ENCODE peak calls at places on chromosomes 13 and 19, in five cellular contexts. L, B, F, P and O are unnamed samples.

GRCh38 chr19:2841858-2842574 is 741 bp downstream of the ZNF555 start:
- DNase-seq in F (peak; percentile 16), B (peak; percentile 44), L (no peak), P (no peak), O (no peak)

GRCh38 chr19:45200614-45201013 is 22.0 kb downstream of the BLOC1S3 start:
- DNase-seq in P (peak; percentile 23), B (peak; percentile 76), F (peak; percentile 31), L (peak; percentile 33), O (peak; percentile 49)

GRCh38 chr19:33688657-33688992 is 66.9 kb downstream of the CHST8 start:
- DNase-seq in B (no peak), P (no peak), L (no peak), F (no peak), O (no peak)

GRCh38 chr13:82356667-82357066 is 1525.6 kb downstream of the SLITRK1 start:
- DNase-seq in L (no peak), P (no peak), F (no peak), B (peak; percentile 4), O (peak; percentile 16)

GRCh38 chr13:108266316-108266936 is 3.1 kb upstream of the TNFSF13B start:
- DNase-seq in L (no peak), P (no peak), B (no peak), F (no peak), O (no peak)

GRCh38 chr19:13007292-13008045 is 12.2 kb downstream of the NFIX start:
- DNase-seq in B (no peak), P (no peak), F (peak; percentile 74), L (peak; percentile 91), O (no peak)

GRCh38 chr13:83221813-83222241 is 660.4 kb downstream of the SLITRK1 start:
- DNase-seq in L (no peak), F (no peak), P (no peak), B (no peak), O (no peak)

GRCh38 chr13:109274188-109274821 is 512.1 kb downstream of the IRS2 start:
- DNase-seq in P (no peak), B (peak; percentile 89), L (no peak), F (no peak), O (peak; percentile 44)

GRCh38 chr13:51136276-51136980 is 25.4 kb upstream of the C13orf42 start:
- DNase-seq in B (no peak), L (no peak), F (no peak), P (no peak), O (peak; percentile 6)

DNA sequence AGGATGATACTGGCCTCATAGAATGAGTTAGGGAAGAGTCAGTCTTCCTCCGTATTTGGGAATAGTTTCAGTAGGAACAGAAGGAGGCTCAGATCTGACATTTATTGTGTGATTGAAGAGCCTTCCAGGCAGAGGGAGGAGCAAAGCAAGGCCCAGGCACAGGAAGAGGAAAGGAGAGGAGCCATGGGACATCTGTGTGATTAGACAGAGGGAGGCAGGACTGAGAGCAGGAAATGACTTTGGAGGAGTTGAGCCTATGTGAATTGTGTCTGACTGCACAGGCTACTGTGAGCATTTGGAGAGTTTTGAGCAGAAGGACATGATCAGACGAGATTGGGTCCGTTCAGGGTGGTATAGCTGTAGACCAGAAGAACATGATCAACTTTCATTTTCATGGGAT is 8.5 kb downstream of the SIGLEC7 start:
- DNase-seq in L (no peak), B (no peak), F (no peak), P (no peak), O (no peak)
- H3K27ac ChIP-seq in L (no peak overlapping the region), B (no peak overlapping the region), F (no peak overlapping the region), P (no peak overlapping the region), O (no peak overlapping the region)

DNA sequence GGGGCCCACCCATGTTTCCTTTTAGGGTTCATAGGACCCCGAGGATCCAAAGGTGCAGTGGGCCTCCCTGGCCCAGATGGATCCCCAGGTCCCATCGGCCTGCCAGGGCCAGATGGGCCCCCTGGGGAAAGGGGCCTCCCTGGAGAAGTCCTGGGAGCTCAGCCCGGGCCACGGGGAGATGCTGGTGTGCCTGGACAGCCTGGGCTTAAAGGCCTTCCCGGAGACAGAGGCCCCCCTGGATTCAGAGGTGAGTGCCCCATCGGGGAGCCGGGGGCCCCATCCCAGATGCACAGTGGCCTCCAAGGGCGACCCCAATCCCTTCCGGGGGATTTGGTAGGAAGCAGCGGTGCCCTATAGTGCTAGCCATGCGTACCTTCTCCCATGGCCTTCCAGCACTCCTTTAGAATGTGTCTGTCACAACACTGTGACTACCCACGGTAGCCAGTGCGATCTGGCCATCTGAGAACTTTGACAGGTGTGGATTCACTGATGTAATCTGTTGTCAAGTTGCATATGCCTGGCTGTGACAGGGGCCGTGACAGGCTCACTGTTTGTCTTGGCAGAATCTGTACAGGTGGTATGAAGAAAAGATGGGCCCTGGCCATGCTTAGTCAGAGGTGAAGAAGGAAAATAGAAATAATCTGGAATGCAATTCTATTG is 88.5 kb downstream of the RAB20 start:
- DNase-seq in B (no peak), L (no peak), P (no peak), F (peak; percentile 41), O (no peak)
- H3K36me3 ChIP-seq in B (no peaks in the 10 kb centered on the region), L (peaks cover 90% of the 10 kb centered on the region), P (peaks cover 97% of the 10 kb centered on the region), F (no peaks in the 10 kb centered on the region), O (peaks cover 7% of the 10 kb centered on the region)

DNA sequence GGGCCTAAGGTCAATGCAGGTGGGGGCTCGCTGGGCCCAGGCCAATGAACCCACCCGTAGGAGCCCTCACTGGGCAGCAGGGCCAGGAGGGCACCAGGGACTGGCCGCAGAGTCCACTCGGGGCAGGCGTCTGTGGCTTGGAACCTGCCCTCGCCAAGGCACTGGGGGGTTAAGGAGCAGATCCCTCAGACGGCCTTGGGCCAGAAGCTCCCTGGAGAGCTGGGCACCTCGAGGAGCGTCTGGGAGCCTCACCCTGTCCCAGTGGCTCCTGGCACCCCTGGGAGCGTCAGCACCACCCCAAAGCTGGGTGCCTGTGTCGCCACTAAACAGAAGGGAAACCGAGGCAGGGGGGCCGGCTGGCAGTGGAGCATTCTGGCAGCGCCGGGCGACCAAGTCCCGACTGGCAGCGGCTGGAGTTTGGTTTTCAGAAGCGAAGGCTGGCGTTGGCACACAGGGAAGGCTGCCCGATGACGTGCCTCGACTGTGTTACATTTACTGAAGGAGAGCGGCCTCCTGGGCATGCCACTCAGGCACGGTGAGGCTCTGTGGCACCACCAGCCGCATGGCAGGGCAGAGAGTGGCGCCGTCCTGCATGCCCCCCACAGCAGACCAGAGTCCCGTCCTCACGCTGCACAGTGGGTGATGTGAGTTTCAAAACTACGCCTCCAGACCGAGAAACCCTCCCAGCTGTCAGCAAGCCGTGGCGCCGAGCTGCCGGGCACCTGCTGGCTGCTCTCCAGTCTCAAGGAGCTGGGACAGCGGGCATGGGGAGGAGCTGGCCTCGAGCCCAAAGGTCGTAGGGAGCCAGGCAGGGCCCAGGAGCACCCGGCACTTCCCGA is 9.2 kb upstream of the MEX3D start:
- DNase-seq in B (no peak), L (no peak), F (no peak), P (no peak), O (no peak)
- TF ChIP-seq CTCF in B (no peak), L (no peak), F (no peak), P (no peak), O (no peak)

GRCh38 chr13:77599351-77599750 is 63.8 kb downstream of the SCEL start:
- DNase-seq in L (no peak), P (no peak), B (no peak), F (no peak), O (no peak)
- H3K27ac ChIP-seq in L (no peak overlapping the region), P (no peak overlapping the region), B (no peak overlapping the region), F (no peak overlapping the region), O (no peak overlapping the region)

GRCh38 chr13:112980441-112980840 is 11.4 kb downstream of the MCF2L start:
- DNase-seq in F (no peak), B (no peak), P (no peak), L (no peak), O (no peak)
- H3K36me3 ChIP-seq in F (no peaks in the 10 kb centered on the region), B (no peaks in the 10 kb centered on the region), P (no peaks in the 10 kb centered on the region), L (no peaks in the 10 kb centered on the region), O (no peaks in the 10 kb centered on the region)

GRCh38 chr19:29672319-29672932 is 7.2 kb downstream of the PLEKHF1 start:
- DNase-seq in P (no peak), B (no peak), F (no peak), L (no peak), O (no peak)

GRCh38 chr19:29673451-29674371 is 8.4 kb downstream of the PLEKHF1 start:
- DNase-seq in B (no peak), L (no peak), F (no peak), P (no peak), O (no peak)

GRCh38 chr19:29670255-29670654 is 5.0 kb downstream of the PLEKHF1 start:
- DNase-seq in F (no peak), B (no peak), L (no peak), P (no peak), O (no peak)

GRCh38 chr19:29672933-29673336 is 7.7 kb downstream of the PLEKHF1 start:
- DNase-seq in P (no peak), B (no peak), L (peak; percentile 41), F (no peak), O (no peak)

GRCh38 chr19:29671393-29672076 is 6.3 kb downstream of the PLEKHF1 start:
- DNase-seq in L (peak; percentile 60), B (no peak), F (peak; percentile 50), P (no peak), O (peak; percentile 60)
- TF ChIP-seq CTCF in L (no peak), B (no peak), F (no peak), P (peak; percentile 19), O (peak; percentile 24)

DNA sequence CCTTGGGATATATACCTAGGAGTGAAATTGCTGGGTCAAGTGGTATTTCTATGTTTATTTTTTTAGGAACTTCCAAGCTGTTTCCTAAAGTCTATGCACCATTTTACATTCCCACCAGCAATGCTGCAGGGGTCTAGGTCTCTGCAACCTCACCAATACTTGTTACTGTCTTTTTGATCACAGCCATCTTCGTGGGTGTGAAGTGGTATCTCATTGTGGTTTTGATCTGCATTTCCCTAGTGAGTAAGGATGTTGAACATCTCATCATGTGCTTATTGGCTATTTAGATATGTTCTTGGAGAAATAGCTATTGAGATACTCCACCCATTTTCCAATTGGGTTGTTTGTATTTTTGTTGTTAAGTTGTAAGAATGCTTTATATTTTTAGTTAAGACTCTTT is 2.7 kb downstream of the OR10H2 start:
- DNase-seq in F (no peak), P (no peak), B (no peak), L (no peak), O (no peak)
- H3K27ac ChIP-seq in F (no peak overlapping the region), P (no peak overlapping the region), B (no peak overlapping the region), L (no peak overlapping the region), O (no peak overlapping the region)

GRCh38 chr13:75461314-75461713 is 20.7 kb downstream of the TBC1D4 start:
- DNase-seq in B (no peak), P (no peak), L (no peak), F (no peak), O (no peak)
- H3K36me3 ChIP-seq in B (no peaks in the 10 kb centered on the region), P (no peaks in the 10 kb centered on the region), L (no peaks in the 10 kb centered on the region), F (no peaks in the 10 kb centered on the region), O (no peaks in the 10 kb centered on the region)

GRCh38 chr13:70571221-70571620 is 463.0 kb upstream of the KLHL1 start:
- DNase-seq in B (no peak), P (no peak), L (no peak), F (no peak), O (no peak)

DNA sequence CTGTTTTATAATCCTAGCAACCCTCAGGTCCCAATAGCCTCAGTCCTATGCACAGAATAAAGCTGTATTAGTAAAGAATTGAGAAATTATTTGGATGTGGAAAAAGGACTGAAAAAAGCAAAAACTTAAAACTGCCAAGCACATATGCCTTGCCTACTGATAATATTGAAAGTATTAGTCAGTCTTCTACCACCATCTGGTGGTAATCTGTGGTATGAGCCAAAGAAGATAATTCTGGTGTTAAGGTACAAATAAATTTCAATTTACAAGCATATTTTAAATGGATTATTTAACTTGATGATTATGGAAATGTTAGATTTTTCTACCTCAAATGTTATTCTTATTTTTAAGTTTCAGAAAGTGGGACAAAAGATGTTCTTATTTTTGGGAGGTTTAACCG is 460.3 kb upstream of the KLHL1 start:
- DNase-seq in B (peak; percentile 53), F (no peak), L (no peak), P (no peak), O (peak; percentile 53)
- TF ChIP-seq CTCF in B (peak; percentile 88), F (peak; percentile 83), L (peak; percentile 39), P (peak; percentile 67), O (peak; percentile 53)

GRCh38 chr13:113252516-113252915 is 43.1 kb downstream of the CUL4A start:
- DNase-seq in P (no peak), B (no peak), L (no peak), F (no peak), O (no peak)
- H3K27ac ChIP-seq in P (no peak overlapping the region), B (no peak overlapping the region), L (no peak overlapping the region), F (no peak overlapping the region), O (no peak overlapping the region)